ENCODE peak calls at places on chromosomes 7 and 10, in seven cellular contexts. One of them, this sample, is unnamed.

GRCh38 chr10:49109669-49110335 is 5.5 kb downstream of the VSTM4 start:
- DNase-seq in naive thymus-derived CD4-positive, alpha-beta T cell: no peak
- DNase-seq in ACHN: no peak
- DNase-seq in HT-29: no peak
- DNase-seq in T-helper 1 cell: no peak
- DNase-seq in effector memory CD8-positive, alpha-beta T cell: no peak
- DNase-seq in colonic mucosa: peak; percentile 49
- DNase-seq in this sample: no peak

GRCh38 chr7:47573758-47574472 is 8.0 kb downstream of the TNS3 start:
- DNase-seq in T-helper 1 cell: no peak
- DNase-seq in HT-29: peak; percentile 64
- DNase-seq in ACHN: peak; percentile 86
- DNase-seq in naive thymus-derived CD4-positive, alpha-beta T cell: no peak
- DNase-seq in effector memory CD8-positive, alpha-beta T cell: no peak
- DNase-seq in colonic mucosa: peak; percentile 54
- DNase-seq in this sample: no peak

GRCh38 chr7:5282464-5283316 is at the start of gene SLC29A4:
- DNase-seq in colonic mucosa: peak; percentile 58
- DNase-seq in ACHN: no peak
- DNase-seq in HT-29: no peak
- DNase-seq in effector memory CD8-positive, alpha-beta T cell: no peak
- DNase-seq in naive thymus-derived CD4-positive, alpha-beta T cell: no peak
- DNase-seq in T-helper 1 cell: no peak
- DNase-seq in this sample: no peak

GRCh38 chr7:100372694-100373093 is 593 bp upstream of the PILRA start:
- DNase-seq in T-helper 1 cell: no peak
- DNase-seq in HT-29: no peak
- DNase-seq in colonic mucosa: no peak
- DNase-seq in naive thymus-derived CD4-positive, alpha-beta T cell: no peak
- DNase-seq in ACHN: no peak
- DNase-seq in effector memory CD8-positive, alpha-beta T cell: no peak
- DNase-seq in this sample: no peak

GRCh38 chr7:141558544-141559183 is 7.5 kb downstream of the AGK start:
- DNase-seq in effector memory CD8-positive, alpha-beta T cell: peak; percentile 22
- DNase-seq in HT-29: no peak
- DNase-seq in ACHN: no peak
- DNase-seq in colonic mucosa: no peak
- DNase-seq in naive thymus-derived CD4-positive, alpha-beta T cell: no peak
- DNase-seq in T-helper 1 cell: no peak
- DNase-seq in this sample: peak; percentile 94

GRCh38 chr7:145986248-145986874 is 130.2 kb upstream of the CNTNAP2 start:
- DNase-seq in effector memory CD8-positive, alpha-beta T cell: no peak
- DNase-seq in T-helper 1 cell: no peak
- DNase-seq in ACHN: no peak
- DNase-seq in HT-29: no peak
- DNase-seq in naive thymus-derived CD4-positive, alpha-beta T cell: no peak
- DNase-seq in colonic mucosa: no peak
- DNase-seq in this sample: no peak

GRCh38 chr7:159143780-159144755 is 599 bp downstream of the VIPR2 start:
- DNase-seq in HT-29: no peak
- DNase-seq in effector memory CD8-positive, alpha-beta T cell: peak; percentile 9
- DNase-seq in naive thymus-derived CD4-positive, alpha-beta T cell: no peak
- DNase-seq in T-helper 1 cell: no peak
- DNase-seq in ACHN: no peak
- DNase-seq in colonic mucosa: no peak
- DNase-seq in this sample: no peak

GRCh38 chr10:121796342-121796741 is 131.5 kb downstream of the ATE1 start:
- DNase-seq in T-helper 1 cell: no peak
- DNase-seq in HT-29: no peak
- DNase-seq in ACHN: no peak
- DNase-seq in colonic mucosa: no peak
- DNase-seq in effector memory CD8-positive, alpha-beta T cell: no peak
- DNase-seq in naive thymus-derived CD4-positive, alpha-beta T cell: no peak
- DNase-seq in this sample: no peak

GRCh38 chr10:5092848-5093790 is 1.1 kb upstream of the AKR1C3 start:
- DNase-seq in T-helper 1 cell: no peak
- DNase-seq in effector memory CD8-positive, alpha-beta T cell: no peak
- DNase-seq in colonic mucosa: no peak
- DNase-seq in ACHN: no peak
- DNase-seq in naive thymus-derived CD4-positive, alpha-beta T cell: no peak
- DNase-seq in HT-29: peak; percentile 48
- DNase-seq in this sample: no peak

GRCh38 chr10:29926649-29927048 is 132.7 kb downstream of the JCAD start:
- DNase-seq in effector memory CD8-positive, alpha-beta T cell: no peak
- DNase-seq in colonic mucosa: no peak
- DNase-seq in ACHN: peak; percentile 44
- DNase-seq in T-helper 1 cell: no peak
- DNase-seq in naive thymus-derived CD4-positive, alpha-beta T cell: no peak
- DNase-seq in HT-29: peak; percentile 26
- DNase-seq in this sample: no peak

GRCh38 chr10:34760606-34761005 is 54.5 kb downstream of the PARD3 start:
- DNase-seq in effector memory CD8-positive, alpha-beta T cell: no peak
- DNase-seq in colonic mucosa: no peak
- DNase-seq in T-helper 1 cell: no peak
- DNase-seq in ACHN: no peak
- DNase-seq in HT-29: no peak
- DNase-seq in naive thymus-derived CD4-positive, alpha-beta T cell: no peak
- DNase-seq in this sample: no peak

GRCh38 chr10:44865289-44865671 is 45.9 kb upstream of the TMEM72 start:
- DNase-seq in naive thymus-derived CD4-positive, alpha-beta T cell: no peak
- DNase-seq in HT-29: no peak
- DNase-seq in T-helper 1 cell: no peak
- DNase-seq in effector memory CD8-positive, alpha-beta T cell: no peak
- DNase-seq in ACHN: no peak
- DNase-seq in colonic mucosa: peak; percentile 39
- DNase-seq in this sample: no peak

GRCh38 chr10:83820033-83820432 is 319.3 kb upstream of the GHITM start:
- DNase-seq in naive thymus-derived CD4-positive, alpha-beta T cell: no peak
- DNase-seq in T-helper 1 cell: no peak
- DNase-seq in ACHN: no peak
- DNase-seq in HT-29: no peak
- DNase-seq in effector memory CD8-positive, alpha-beta T cell: no peak
- DNase-seq in colonic mucosa: no peak
- DNase-seq in this sample: no peak

GRCh38 chr7:100141554-100141949 is 7.2 kb upstream of the LAMTOR4 start:
- DNase-seq in ACHN: no peak
- DNase-seq in effector memory CD8-positive, alpha-beta T cell: no peak
- DNase-seq in T-helper 1 cell: no peak
- DNase-seq in colonic mucosa: peak; percentile 38
- DNase-seq in naive thymus-derived CD4-positive, alpha-beta T cell: no peak
- DNase-seq in HT-29: no peak
- DNase-seq in this sample: no peak

GRCh38 chr7:90266808-90267207 is 21.8 kb downstream of the CFAP69 start:
- DNase-seq in ACHN: no peak
- DNase-seq in naive thymus-derived CD4-positive, alpha-beta T cell: no peak
- DNase-seq in colonic mucosa: no peak
- DNase-seq in effector memory CD8-positive, alpha-beta T cell: no peak
- DNase-seq in T-helper 1 cell: no peak
- DNase-seq in HT-29: no peak
- DNase-seq in this sample: no peak

GRCh38 chr7:42087616-42088015 is 149.4 kb downstream of the GLI3 start:
- DNase-seq in effector memory CD8-positive, alpha-beta T cell: no peak
- DNase-seq in naive thymus-derived CD4-positive, alpha-beta T cell: no peak
- DNase-seq in T-helper 1 cell: no peak
- DNase-seq in colonic mucosa: no peak
- DNase-seq in HT-29: no peak
- DNase-seq in ACHN: no peak
- DNase-seq in this sample: no peak

GRCh38 chr7:132117636-132118035 is 458.6 kb downstream of the PLXNA4 start:
- DNase-seq in HT-29: no peak
- DNase-seq in colonic mucosa: no peak
- DNase-seq in effector memory CD8-positive, alpha-beta T cell: no peak
- DNase-seq in ACHN: no peak
- DNase-seq in naive thymus-derived CD4-positive, alpha-beta T cell: no peak
- DNase-seq in T-helper 1 cell: no peak
- DNase-seq in this sample: no peak

GRCh38 chr7:31883761-31884164 is 186.4 kb downstream of the PDE1C start:
- DNase-seq in effector memory CD8-positive, alpha-beta T cell: no peak
- DNase-seq in naive thymus-derived CD4-positive, alpha-beta T cell: no peak
- DNase-seq in HT-29: no peak
- DNase-seq in T-helper 1 cell: no peak
- DNase-seq in ACHN: no peak
- DNase-seq in colonic mucosa: no peak
- DNase-seq in this sample: no peak

GRCh38 chr10:48518926-48519730 is 85.7 kb downstream of the ARHGAP22 start:
- DNase-seq in T-helper 1 cell: no peak
- DNase-seq in effector memory CD8-positive, alpha-beta T cell: no peak
- DNase-seq in ACHN: no peak
- DNase-seq in HT-29: no peak
- DNase-seq in colonic mucosa: no peak
- DNase-seq in naive thymus-derived CD4-positive, alpha-beta T cell: no peak
- DNase-seq in this sample: no peak

GRCh38 chr10:22246680-22247391 is 29.0 kb upstream of the EBLN1 start:
- DNase-seq in effector memory CD8-positive, alpha-beta T cell: no peak
- DNase-seq in ACHN: peak; percentile 66
- DNase-seq in T-helper 1 cell: no peak
- DNase-seq in HT-29: peak; percentile 21
- DNase-seq in colonic mucosa: no peak
- DNase-seq in naive thymus-derived CD4-positive, alpha-beta T cell: peak; percentile 17
- DNase-seq in this sample: no peak

GRCh38 chr10:117552156-117552620 is 9.6 kb downstream of the EMX2 start:
- DNase-seq in ACHN: no peak
- DNase-seq in naive thymus-derived CD4-positive, alpha-beta T cell: no peak
- DNase-seq in HT-29: no peak
- DNase-seq in effector memory CD8-positive, alpha-beta T cell: no peak
- DNase-seq in T-helper 1 cell: no peak
- DNase-seq in colonic mucosa: no peak
- DNase-seq in this sample: no peak

GRCh38 chr10:48623607-48624132 is 18.8 kb upstream of the ARHGAP22 start:
- DNase-seq in naive thymus-derived CD4-positive, alpha-beta T cell: no peak
- DNase-seq in T-helper 1 cell: no peak
- DNase-seq in colonic mucosa: no peak
- DNase-seq in ACHN: peak; percentile 83
- DNase-seq in HT-29: no peak
- DNase-seq in effector memory CD8-positive, alpha-beta T cell: no peak
- DNase-seq in this sample: no peak

GRCh38 chr7:86653919-86654659 is 10.4 kb downstream of the GRM3 start:
- DNase-seq in naive thymus-derived CD4-positive, alpha-beta T cell: no peak
- DNase-seq in ACHN: no peak
- DNase-seq in T-helper 1 cell: no peak
- DNase-seq in HT-29: no peak
- DNase-seq in effector memory CD8-positive, alpha-beta T cell: no peak
- DNase-seq in colonic mucosa: no peak
- DNase-seq in this sample: no peak

GRCh38 chr7:125059861-125060456 is 130.3 kb upstream of the POT1 start:
- DNase-seq in ACHN: peak; percentile 55
- DNase-seq in T-helper 1 cell: no peak
- DNase-seq in colonic mucosa: no peak
- DNase-seq in naive thymus-derived CD4-positive, alpha-beta T cell: no peak
- DNase-seq in effector memory CD8-positive, alpha-beta T cell: no peak
- DNase-seq in HT-29: peak; percentile 16
- DNase-seq in this sample: peak; percentile 53

GRCh38 chr7:157859915-157860314 is 523.1 kb downstream of the DNAJB6 start:
- DNase-seq in ACHN: no peak
- DNase-seq in naive thymus-derived CD4-positive, alpha-beta T cell: no peak
- DNase-seq in colonic mucosa: no peak
- DNase-seq in effector memory CD8-positive, alpha-beta T cell: no peak
- DNase-seq in HT-29: no peak
- DNase-seq in T-helper 1 cell: no peak
- DNase-seq in this sample: no peak

GRCh38 chr7:74027683-74028320 is at the start of gene ELN:
- DNase-seq in colonic mucosa: peak; percentile 66
- DNase-seq in effector memory CD8-positive, alpha-beta T cell: no peak
- DNase-seq in ACHN: no peak
- DNase-seq in T-helper 1 cell: no peak
- DNase-seq in HT-29: no peak
- DNase-seq in naive thymus-derived CD4-positive, alpha-beta T cell: no peak
- DNase-seq in this sample: no peak

GRCh38 chr10:124369986-124370385 is 48.7 kb downstream of the OAT start:
- DNase-seq in ACHN: no peak
- DNase-seq in colonic mucosa: no peak
- DNase-seq in effector memory CD8-positive, alpha-beta T cell: no peak
- DNase-seq in naive thymus-derived CD4-positive, alpha-beta T cell: no peak
- DNase-seq in HT-29: no peak
- DNase-seq in T-helper 1 cell: no peak
- DNase-seq in this sample: no peak

GRCh38 chr7:80287400-80288174 is 153.0 kb downstream of the GNAI1 start:
- DNase-seq in ACHN: no peak
- DNase-seq in colonic mucosa: no peak
- DNase-seq in HT-29: no peak
- DNase-seq in naive thymus-derived CD4-positive, alpha-beta T cell: no peak
- DNase-seq in T-helper 1 cell: no peak
- DNase-seq in effector memory CD8-positive, alpha-beta T cell: no peak
- DNase-seq in this sample: no peak

GRCh38 chr10:125662616-125663015 is 20.3 kb downstream of the TEX36 start:
- DNase-seq in HT-29: no peak
- DNase-seq in colonic mucosa: no peak
- DNase-seq in ACHN: no peak
- DNase-seq in naive thymus-derived CD4-positive, alpha-beta T cell: no peak
- DNase-seq in T-helper 1 cell: no peak
- DNase-seq in effector memory CD8-positive, alpha-beta T cell: no peak
- DNase-seq in this sample: no peak

GRCh38 chr10:78955206-78955605 is 113.6 kb upstream of the ZMIZ1 start:
- DNase-seq in T-helper 1 cell: no peak
- DNase-seq in naive thymus-derived CD4-positive, alpha-beta T cell: no peak
- DNase-seq in HT-29: no peak
- DNase-seq in colonic mucosa: no peak
- DNase-seq in ACHN: no peak
- DNase-seq in effector memory CD8-positive, alpha-beta T cell: no peak
- DNase-seq in this sample: no peak

GRCh38 chr10:132627736-132628512 is 90.3 kb downstream of the INPP5A start:
- DNase-seq in HT-29: no peak
- DNase-seq in naive thymus-derived CD4-positive, alpha-beta T cell: no peak
- DNase-seq in effector memory CD8-positive, alpha-beta T cell: no peak
- DNase-seq in colonic mucosa: no peak
- DNase-seq in T-helper 1 cell: no peak
- DNase-seq in ACHN: no peak
- DNase-seq in this sample: no peak

GRCh38 chr7:101163281-101164070 is 1.9 kb downstream of the VGF start:
- DNase-seq in effector memory CD8-positive, alpha-beta T cell: no peak
- DNase-seq in naive thymus-derived CD4-positive, alpha-beta T cell: no peak
- DNase-seq in colonic mucosa: peak; percentile 57
- DNase-seq in T-helper 1 cell: no peak
- DNase-seq in ACHN: peak; percentile 89
- DNase-seq in HT-29: peak; percentile 47
- DNase-seq in this sample: no peak

This sample was measured in NCI-H2029 treated with DMSO at 0.1 percent for 48 hours.